ENCODE peak calls at places on chromosomes 3 and 15, in six cellular contexts. One of them, this sample, is unnamed.

GRCh38 chr3:56915969-56916586 is 114.3 kb upstream of the ARHGEF3 start:
- DNase-seq in heart left ventricle: peak; percentile 48
- DNase-seq in vagina: no peak
- DNase-seq in fibroblast of pulmonary artery: no peak
- DNase-seq in AG09309: no peak
- DNase-seq in choroid plexus epithelial cell: no peak
- DNase-seq in this sample: no peak

GRCh38 chr15:62164500-62165028 is 521 bp downstream of the C2CD4B start:
- DNase-seq in heart left ventricle: peak; percentile 22
- DNase-seq in vagina: no peak
- DNase-seq in fibroblast of pulmonary artery: peak; percentile 47
- DNase-seq in AG09309: no peak
- DNase-seq in choroid plexus epithelial cell: no peak
- DNase-seq in this sample: no peak

GRCh38 chr3:64056616-64057165 is 33.4 kb upstream of the PSMD6 start:
- DNase-seq in heart left ventricle: no peak
- DNase-seq in vagina: no peak
- DNase-seq in fibroblast of pulmonary artery: peak; percentile 80
- DNase-seq in AG09309: no peak
- DNase-seq in choroid plexus epithelial cell: peak; percentile 74
- DNase-seq in this sample: no peak

GRCh38 chr3:100080573-100080972 is 33.7 kb downstream of the FILIP1L start:
- DNase-seq in heart left ventricle: no peak
- DNase-seq in vagina: no peak
- DNase-seq in fibroblast of pulmonary artery: peak; percentile 50
- DNase-seq in AG09309: no peak
- DNase-seq in choroid plexus epithelial cell: no peak
- DNase-seq in this sample: no peak

GRCh38 chr15:39304201-39304841 is 276.6 kb upstream of the THBS1 start:
- DNase-seq in heart left ventricle: no peak
- DNase-seq in vagina: no peak
- DNase-seq in fibroblast of pulmonary artery: no peak
- DNase-seq in AG09309: peak; percentile 99
- DNase-seq in choroid plexus epithelial cell: no peak
- DNase-seq in this sample: peak; percentile 96

GRCh38 chr15:99343836-99344551 is 92.7 kb downstream of the LRRC28 start:
- DNase-seq in heart left ventricle: peak; percentile 52
- DNase-seq in vagina: no peak
- DNase-seq in fibroblast of pulmonary artery: peak; percentile 26
- DNase-seq in AG09309: no peak
- DNase-seq in choroid plexus epithelial cell: no peak
- DNase-seq in this sample: no peak

GRCh38 chr15:62105266-62105665 is 38.5 kb downstream of the C2CD4A start:
- DNase-seq in heart left ventricle: no peak
- DNase-seq in vagina: no peak
- DNase-seq in fibroblast of pulmonary artery: no peak
- DNase-seq in AG09309: no peak
- DNase-seq in choroid plexus epithelial cell: no peak
- DNase-seq in this sample: no peak

GRCh38 chr15:98914626-98915025 is 93.0 kb downstream of the PGPEP1L start:
- DNase-seq in heart left ventricle: no peak
- DNase-seq in vagina: no peak
- DNase-seq in fibroblast of pulmonary artery: peak; percentile 73
- DNase-seq in AG09309: peak; percentile 69
- DNase-seq in choroid plexus epithelial cell: peak; percentile 66
- DNase-seq in this sample: peak; percentile 49

GRCh38 chr3:139127101-139127500 is 82.4 kb upstream of the PRR23C start:
- DNase-seq in heart left ventricle: no peak
- DNase-seq in vagina: peak; percentile 16
- DNase-seq in fibroblast of pulmonary artery: peak; percentile 18
- DNase-seq in AG09309: peak; percentile 37
- DNase-seq in choroid plexus epithelial cell: peak; percentile 82
- DNase-seq in this sample: no peak

GRCh38 chr3:186722457-186722856 is 5.3 kb downstream of the KNG1 start:
- DNase-seq in heart left ventricle: no peak
- DNase-seq in vagina: no peak
- DNase-seq in fibroblast of pulmonary artery: peak; percentile 3
- DNase-seq in AG09309: no peak
- DNase-seq in choroid plexus epithelial cell: no peak
- DNase-seq in this sample: no peak

GRCh38 chr3:137760341-137761098 is 3.6 kb upstream of the SOX14 start:
- DNase-seq in heart left ventricle: no peak
- DNase-seq in vagina: no peak
- DNase-seq in fibroblast of pulmonary artery: no peak
- DNase-seq in AG09309: no peak
- DNase-seq in choroid plexus epithelial cell: no peak
- DNase-seq in this sample: no peak

GRCh38 chr3:4850928-4851265 is 128.3 kb upstream of the BHLHE40 start:
- DNase-seq in heart left ventricle: no peak
- DNase-seq in vagina: no peak
- DNase-seq in fibroblast of pulmonary artery: no peak
- DNase-seq in AG09309: no peak
- DNase-seq in choroid plexus epithelial cell: no peak
- DNase-seq in this sample: no peak

GRCh38 chr3:52317601-52318000 is 1.5 kb downstream of the DNAH1 start:
- DNase-seq in heart left ventricle: peak; percentile 58
- DNase-seq in vagina: no peak
- DNase-seq in fibroblast of pulmonary artery: peak; percentile 24
- DNase-seq in AG09309: no peak
- DNase-seq in choroid plexus epithelial cell: peak; percentile 45
- DNase-seq in this sample: no peak

GRCh38 chr15:71251548-71252035 is 136.3 kb downstream of the THSD4 start:
- DNase-seq in heart left ventricle: no peak
- DNase-seq in vagina: no peak
- DNase-seq in fibroblast of pulmonary artery: no peak
- DNase-seq in AG09309: no peak
- DNase-seq in choroid plexus epithelial cell: peak; percentile 22
- DNase-seq in this sample: no peak

GRCh38 chr15:65377105-65377975 is 462 bp downstream of the IGDCC3 start:
- DNase-seq in heart left ventricle: no peak
- DNase-seq in vagina: no peak
- DNase-seq in fibroblast of pulmonary artery: no peak
- DNase-seq in AG09309: no peak
- DNase-seq in choroid plexus epithelial cell: peak; percentile 24
- DNase-seq in this sample: no peak

GRCh38 chr3:150251654-150252053 is 156.4 kb upstream of the TSC22D2 start:
- DNase-seq in heart left ventricle: no peak
- DNase-seq in vagina: no peak
- DNase-seq in fibroblast of pulmonary artery: peak; percentile 36
- DNase-seq in AG09309: no peak
- DNase-seq in choroid plexus epithelial cell: peak; percentile 66
- DNase-seq in this sample: no peak

GRCh38 chr3:61927332-61927731 is 366.0 kb downstream of the PTPRG start:
- DNase-seq in heart left ventricle: peak; percentile 85
- DNase-seq in vagina: no peak
- DNase-seq in fibroblast of pulmonary artery: peak; percentile 88
- DNase-seq in AG09309: peak; percentile 90
- DNase-seq in choroid plexus epithelial cell: peak; percentile 88
- DNase-seq in this sample: peak; percentile 94

GRCh38 chr3:134663646-134664456 is 13.0 kb upstream of the KY start:
- DNase-seq in heart left ventricle: no peak
- DNase-seq in vagina: no peak
- DNase-seq in fibroblast of pulmonary artery: peak; percentile 55
- DNase-seq in AG09309: no peak
- DNase-seq in choroid plexus epithelial cell: no peak
- DNase-seq in this sample: no peak

GRCh38 chr3:121660356-121661171 is at the start of gene HCLS1:
- DNase-seq in heart left ventricle: peak; percentile 53
- DNase-seq in vagina: no peak
- DNase-seq in fibroblast of pulmonary artery: peak; percentile 33
- DNase-seq in AG09309: no peak
- DNase-seq in choroid plexus epithelial cell: peak; percentile 20
- DNase-seq in this sample: no peak

GRCh38 chr3:195441476-195441970 is 1.3 kb downstream of the ACAP2 start:
- DNase-seq in heart left ventricle: no peak
- DNase-seq in vagina: no peak
- DNase-seq in fibroblast of pulmonary artery: peak; percentile 14
- DNase-seq in AG09309: no peak
- DNase-seq in choroid plexus epithelial cell: no peak
- DNase-seq in this sample: no peak

GRCh38 chr3:138271189-138271794 is 58.4 kb downstream of the NME9 start:
- DNase-seq in heart left ventricle: no peak
- DNase-seq in vagina: no peak
- DNase-seq in fibroblast of pulmonary artery: no peak
- DNase-seq in AG09309: no peak
- DNase-seq in choroid plexus epithelial cell: no peak
- DNase-seq in this sample: no peak

GRCh38 chr3:17181413-17181907 is 296.7 kb downstream of the PLCL2 start:
- DNase-seq in heart left ventricle: no peak
- DNase-seq in vagina: no peak
- DNase-seq in fibroblast of pulmonary artery: no peak
- DNase-seq in AG09309: no peak
- DNase-seq in choroid plexus epithelial cell: no peak
- DNase-seq in this sample: no peak

GRCh38 chr3:23748398-23749110 is 57.2 kb upstream of the UBE2E1 start:
- DNase-seq in heart left ventricle: no peak
- DNase-seq in vagina: no peak
- DNase-seq in fibroblast of pulmonary artery: peak; percentile 90
- DNase-seq in AG09309: peak; percentile 52
- DNase-seq in choroid plexus epithelial cell: peak; percentile 77
- DNase-seq in this sample: no peak

GRCh38 chr3:152720941-152721718 is 113.8 kb upstream of the P2RY1 start:
- DNase-seq in heart left ventricle: no peak
- DNase-seq in vagina: no peak
- DNase-seq in fibroblast of pulmonary artery: no peak
- DNase-seq in AG09309: no peak
- DNase-seq in choroid plexus epithelial cell: no peak
- DNase-seq in this sample: no peak
- H3K4me3 ChIP-seq in heart left ventricle: no peak overlapping the region
- H3K4me3 ChIP-seq in vagina: no peak overlapping the region
- H3K4me3 ChIP-seq in fibroblast of pulmonary artery: no peak overlapping the region
- H3K4me3 ChIP-seq in AG09309: no peak overlapping the region
- H3K4me3 ChIP-seq in choroid plexus epithelial cell: no peak overlapping the region
- H3K4me3 ChIP-seq in this sample: no peak overlapping the region

GRCh38 chr3:161101609-161102008 is 3.5 kb downstream of the B3GALNT1 start:
- DNase-seq in heart left ventricle: no peak
- DNase-seq in vagina: no peak
- DNase-seq in fibroblast of pulmonary artery: no peak
- DNase-seq in AG09309: no peak
- DNase-seq in choroid plexus epithelial cell: no peak
- DNase-seq in this sample: no peak

GRCh38 chr3:161100994-161101393 is 4.2 kb downstream of the B3GALNT1 start:
- DNase-seq in heart left ventricle: no peak
- DNase-seq in vagina: no peak
- DNase-seq in fibroblast of pulmonary artery: no peak
- DNase-seq in AG09309: no peak
- DNase-seq in choroid plexus epithelial cell: no peak
- DNase-seq in this sample: no peak

DNA sequence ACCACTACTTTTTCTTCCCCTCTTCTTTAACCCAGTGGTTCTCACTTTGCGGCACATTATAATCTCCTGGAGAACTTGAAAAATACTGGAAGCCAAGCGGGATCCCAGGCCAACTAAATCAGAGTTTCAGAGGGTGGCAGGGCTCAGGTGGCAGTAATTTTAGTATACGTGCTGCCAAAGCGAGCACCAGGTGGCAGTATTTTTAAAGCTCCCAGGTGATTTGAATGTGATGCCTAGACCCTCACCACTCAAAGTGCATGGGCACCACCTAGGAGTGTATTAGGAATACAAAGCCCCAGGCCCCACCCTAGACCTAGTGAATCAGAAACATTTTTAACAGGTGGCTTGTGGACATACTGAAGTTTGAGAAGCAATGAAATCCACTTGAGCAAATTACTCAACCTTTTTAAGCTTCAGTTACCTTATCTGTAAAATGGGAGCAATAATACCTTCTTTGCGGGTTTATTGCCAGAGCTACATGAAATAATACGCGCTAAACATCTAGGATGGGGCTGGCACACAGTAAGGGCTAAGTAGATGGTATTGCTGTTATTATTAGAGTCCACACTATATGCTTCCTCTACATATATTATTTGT is 8.3 kb downstream of the B3GALNT1 start:
- DNase-seq in heart left ventricle: no peak
- DNase-seq in vagina: no peak
- DNase-seq in fibroblast of pulmonary artery: no peak
- DNase-seq in AG09309: no peak
- DNase-seq in choroid plexus epithelial cell: peak; percentile 31
- DNase-seq in this sample: no peak
- TF ChIP-seq CTCF in heart left ventricle: peak; percentile 21
- TF ChIP-seq CTCF in vagina: no peak
- TF ChIP-seq CTCF in fibroblast of pulmonary artery: peak; percentile 29
- TF ChIP-seq CTCF in AG09309: peak; percentile 17
- TF ChIP-seq CTCF in choroid plexus epithelial cell: peak; percentile 63
- TF ChIP-seq CTCF in this sample: peak; percentile 39

GRCh38 chr3:55006277-55006676 is 78.4 kb upstream of the LRTM1 start:
- DNase-seq in heart left ventricle: no peak
- DNase-seq in vagina: no peak
- DNase-seq in fibroblast of pulmonary artery: no peak
- DNase-seq in AG09309: peak; percentile 13
- DNase-seq in choroid plexus epithelial cell: no peak
- DNase-seq in this sample: no peak
- H3K4me3 ChIP-seq in heart left ventricle: no peak overlapping the region
- H3K4me3 ChIP-seq in vagina: no peak overlapping the region
- H3K4me3 ChIP-seq in fibroblast of pulmonary artery: no peak overlapping the region
- H3K4me3 ChIP-seq in AG09309: no peak overlapping the region
- H3K4me3 ChIP-seq in choroid plexus epithelial cell: no peak overlapping the region
- H3K4me3 ChIP-seq in this sample: no peak overlapping the region

DNA sequence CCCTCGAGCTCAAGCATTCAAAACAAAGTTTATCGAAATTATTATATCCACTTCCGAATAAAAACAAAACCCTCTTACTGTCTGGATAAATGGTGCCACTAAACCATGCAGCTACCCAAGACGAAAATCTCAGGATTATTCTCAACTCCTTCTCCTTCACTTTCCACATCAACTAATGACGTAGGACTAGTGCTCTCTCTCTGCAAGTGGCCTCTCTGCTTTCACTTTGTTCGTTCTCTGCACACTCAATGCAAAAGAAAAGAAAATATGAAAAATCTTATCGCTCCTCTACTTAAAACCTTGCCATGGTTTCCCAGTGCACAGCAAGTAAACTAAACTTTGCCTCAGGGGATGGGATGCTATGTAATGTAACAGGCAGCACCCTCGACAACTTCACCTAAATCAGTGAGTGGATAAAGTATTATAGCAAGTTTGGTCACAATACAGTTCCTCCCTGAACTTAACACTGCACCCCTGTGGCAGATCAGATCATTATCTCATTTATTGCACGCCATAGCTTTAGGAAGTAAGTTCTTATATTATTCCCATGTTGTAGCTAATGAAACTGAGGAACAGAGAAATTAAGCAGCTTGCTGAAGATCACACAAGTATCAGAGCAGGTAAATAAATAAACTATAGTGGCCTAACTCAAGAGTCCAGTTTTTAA is 262.7 kb upstream of the GADL1 start:
- DNase-seq in heart left ventricle: no peak
- DNase-seq in vagina: no peak
- DNase-seq in fibroblast of pulmonary artery: no peak
- DNase-seq in AG09309: no peak
- DNase-seq in choroid plexus epithelial cell: no peak
- DNase-seq in this sample: no peak
- TF ChIP-seq CTCF in heart left ventricle: no peak
- TF ChIP-seq CTCF in vagina: no peak
- TF ChIP-seq CTCF in fibroblast of pulmonary artery: no peak
- TF ChIP-seq CTCF in AG09309: no peak
- TF ChIP-seq CTCF in choroid plexus epithelial cell: no peak
- TF ChIP-seq CTCF in this sample: no peak